ENCODE peak calls at places on chromosomes 6 and 20, in seven cellular contexts. One of them, this sample, is unnamed.

GRCh38 chr6:51303313-51303712 is 484.6 kb downstream of the TFAP2B start:
- DNase-seq in Right ventricle myocardium inferior: no peak
- DNase-seq in stimulated activated naive B cell treated with anti-CD40 and anti-IgM and Interleukin-4, amounts not matched to agents 10 μg/mL and 1 μg/mL and 100 μg/mL, for 72 hours: no peak
- DNase-seq in CD8-positive, alpha-beta T cell: no peak
- DNase-seq in KBM-7: peak
- DNase-seq in iris pigment epithelial cell: no peak
- DNase-seq in cardiac muscle cell: no peak
- DNase-seq in this sample: no peak

GRCh38 chr6:77456531-77457248 is 6.6 kb downstream of the HTR1B start:
- DNase-seq in Right ventricle myocardium inferior: no peak
- DNase-seq in stimulated activated naive B cell treated with anti-CD40 and anti-IgM and Interleukin-4, amounts not matched to agents 10 μg/mL and 1 μg/mL and 100 μg/mL, for 72 hours: no peak
- DNase-seq in CD8-positive, alpha-beta T cell: no peak
- DNase-seq in KBM-7: no peak
- DNase-seq in iris pigment epithelial cell: peak
- DNase-seq in cardiac muscle cell: no peak
- DNase-seq in this sample: peak

GRCh38 chr20:50788045-50788867 is 6.6 kb upstream of the BCAS4 start:
- DNase-seq in Right ventricle myocardium inferior: no peak
- DNase-seq in stimulated activated naive B cell treated with anti-CD40 and anti-IgM and Interleukin-4, amounts not matched to agents 10 μg/mL and 1 μg/mL and 100 μg/mL, for 72 hours: no peak
- DNase-seq in CD8-positive, alpha-beta T cell: no peak
- DNase-seq in KBM-7: peak
- DNase-seq in iris pigment epithelial cell: peak
- DNase-seq in cardiac muscle cell: no peak
- DNase-seq in this sample: peak

GRCh38 chr6:46011241-46012085 is 4.2 kb downstream of the CLIC5 start:
- DNase-seq in Right ventricle myocardium inferior: no peak
- DNase-seq in stimulated activated naive B cell treated with anti-CD40 and anti-IgM and Interleukin-4, amounts not matched to agents 10 μg/mL and 1 μg/mL and 100 μg/mL, for 72 hours: peak
- DNase-seq in CD8-positive, alpha-beta T cell: peak
- DNase-seq in KBM-7: no peak
- DNase-seq in iris pigment epithelial cell: peak
- DNase-seq in cardiac muscle cell: no peak
- DNase-seq in this sample: peak

GRCh38 chr6:43986177-43986825 is 141.0 kb downstream of the MRPL14 start:
- DNase-seq in Right ventricle myocardium inferior: no peak
- DNase-seq in stimulated activated naive B cell treated with anti-CD40 and anti-IgM and Interleukin-4, amounts not matched to agents 10 μg/mL and 1 μg/mL and 100 μg/mL, for 72 hours: no peak
- DNase-seq in CD8-positive, alpha-beta T cell: no peak
- DNase-seq in KBM-7: no peak
- DNase-seq in iris pigment epithelial cell: no peak
- DNase-seq in cardiac muscle cell: peak
- DNase-seq in this sample: no peak

GRCh38 chr6:116327803-116328527 is 42.8 kb upstream of the DSE start:
- DNase-seq in Right ventricle myocardium inferior: no peak
- DNase-seq in stimulated activated naive B cell treated with anti-CD40 and anti-IgM and Interleukin-4, amounts not matched to agents 10 μg/mL and 1 μg/mL and 100 μg/mL, for 72 hours: no peak
- DNase-seq in CD8-positive, alpha-beta T cell: no peak
- DNase-seq in KBM-7: no peak
- DNase-seq in iris pigment epithelial cell: peak
- DNase-seq in cardiac muscle cell: no peak
- DNase-seq in this sample: peak

GRCh38 chr6:31058128-31058894 is 48.0 kb downstream of the MUC22 start:
- DNase-seq in Right ventricle myocardium inferior: no peak
- DNase-seq in stimulated activated naive B cell treated with anti-CD40 and anti-IgM and Interleukin-4, amounts not matched to agents 10 μg/mL and 1 μg/mL and 100 μg/mL, for 72 hours: no peak
- DNase-seq in CD8-positive, alpha-beta T cell: no peak
- DNase-seq in KBM-7: peak
- DNase-seq in iris pigment epithelial cell: peak
- DNase-seq in cardiac muscle cell: peak
- DNase-seq in this sample: peak

GRCh38 chr6:3770023-3770422 is 18.5 kb upstream of the PXDC1 start:
- DNase-seq in Right ventricle myocardium inferior: no peak
- DNase-seq in stimulated activated naive B cell treated with anti-CD40 and anti-IgM and Interleukin-4, amounts not matched to agents 10 μg/mL and 1 μg/mL and 100 μg/mL, for 72 hours: no peak
- DNase-seq in CD8-positive, alpha-beta T cell: no peak
- DNase-seq in KBM-7: no peak
- DNase-seq in iris pigment epithelial cell: no peak
- DNase-seq in cardiac muscle cell: no peak
- DNase-seq in this sample: no peak